ENCODE peak calls at places on chromosomes 6 and 20, in five cellular contexts. R is dorsolateral prefrontal cortex; V is aorta; C is cardiac muscle cell; P is CD8-positive, alpha-beta memory T cell. Y is an unnamed sample.

GRCh38 chr6:160054913-160055312 is 66.7 kb upstream of the SLC22A1 start:
- DNase-seq in R (no peak), V (no peak), C (no peak), P (no peak), Y (no peak)

GRCh38 chr20:34570859-34571306 is 12.4 kb downstream of the MAP1LC3A start:
- DNase-seq in R (no peak), V (no peak), C (peak; percentile 37), P (no peak), Y (no peak)

GRCh38 chr20:42338274-42339172 is 720.3 kb upstream of the CHD6 start:
- DNase-seq in R (no peak), V (no peak), C (no peak), P (no peak), Y (no peak)

GRCh38 chr20:61442075-61442670 is 190.1 kb downstream of the CDH4 start:
- DNase-seq in R (no peak), V (no peak), C (no peak), P (no peak), Y (no peak)

GRCh38 chr20:60271597-60271996 is 313.4 kb downstream of the CDH26 start:
- DNase-seq in R (no peak), V (no peak), C (peak; percentile 10), P (no peak), Y (no peak)

GRCh38 chr20:3189561-3190131 is 14.8 kb downstream of the DDRGK1 start:
- DNase-seq in R (no peak), V (peak; percentile 14), C (no peak), P (peak; percentile 12), Y (no peak)

GRCh38 chr6:110629153-110629552 is 152.7 kb upstream of the SLC22A16 start:
- DNase-seq in R (no peak), V (no peak), C (no peak), P (no peak), Y (no peak)

GRCh38 chr20:2093200-2093781 is 8.3 kb upstream of the STK35 start:
- DNase-seq in R (no peak), V (no peak), C (peak; percentile 53), P (no peak), Y (no peak)

GRCh38 chr6:71031912-71032311 is 75.1 kb upstream of the B3GAT2 start:
- DNase-seq in R (no peak), V (no peak), C (no peak), P (no peak), Y (no peak)

GRCh38 chr6:1554241-1554880 is 55.4 kb upstream of the FOXC1 start:
- DNase-seq in R (no peak), V (no peak), C (no peak), P (no peak), Y (no peak)

GRCh38 chr6:3306848-3307247 is 48.1 kb downstream of the PSMG4 start:
- DNase-seq in R (no peak), V (peak; percentile 40), C (no peak), P (no peak), Y (no peak)

GRCh38 chr6:134299236-134299635 is 18.7 kb downstream of the SGK1 start:
- DNase-seq in R (no peak), V (no peak), C (no peak), P (no peak), Y (no peak)

GRCh38 chr20:44659931-44660330 is 8.4 kb upstream of the ADA start:
- DNase-seq in R (no peak), V (no peak), C (no peak), P (no peak), Y (no peak)

GRCh38 chr6:143877584-143878271 is 13.5 kb downstream of the ZC2HC1B start:
- DNase-seq in R (no peak), V (no peak), C (no peak), P (no peak), Y (no peak)

GRCh38 chr20:15627501-15627903 is 945.7 kb downstream of the KIF16B start:
- DNase-seq in R (no peak), V (no peak), C (no peak), P (no peak), Y (no peak)

GRCh38 chr20:50655325-50655880 is 35.9 kb downstream of the RIPOR3 start:
- DNase-seq in R (no peak), V (no peak), C (no peak), P (no peak), Y (no peak)

GRCh38 chr20:44023515-44024371 is 109.1 kb downstream of the TOX2 start:
- DNase-seq in R (no peak), V (no peak), C (no peak), P (no peak), Y (no peak)

GRCh38 chr6:121309768-121310473 is 24.4 kb downstream of the TBC1D32 start:
- DNase-seq in R (no peak), V (no peak), C (no peak), P (no peak), Y (no peak)

GRCh38 chr20:3011752-3012151 is 31.7 kb upstream of the GNRH2 start:
- DNase-seq in R (no peak), V (no peak), C (no peak), P (no peak), Y (no peak)

GRCh38 chr6:126537437-126537836 is 197.5 kb downstream of the CENPW start:
- DNase-seq in R (no peak), V (no peak), C (no peak), P (no peak), Y (no peak)

GRCh38 chr6:125116710-125117109 is 36.9 kb upstream of the TPD52L1 start:
- DNase-seq in R (no peak), V (no peak), C (no peak), P (no peak), Y (no peak)

GRCh38 chr6:3618300-3619041 is 133.0 kb downstream of the PXDC1 start:
- DNase-seq in R (no peak), V (no peak), C (no peak), P (no peak), Y (no peak)

GRCh38 chr6:143498428-143498827 is 13.1 kb downstream of the FUCA2 start:
- DNase-seq in R (no peak), V (no peak), C (no peak), P (no peak), Y (no peak)

GRCh38 chr6:163820171-163820570 is 405.7 kb downstream of the QKI start:
- DNase-seq in R (no peak), V (no peak), C (no peak), P (no peak), Y (no peak)

GRCh38 chr20:61830241-61830930 is 235.3 kb downstream of the TAF4 start:
- DNase-seq in R (no peak), V (no peak), C (no peak), P (no peak), Y (no peak)

GRCh38 chr6:40937491-40937890 is 101.5 kb downstream of the UNC5CL start:
- DNase-seq in R (no peak), V (no peak), C (no peak), P (no peak), Y (no peak)

GRCh38 chr6:137728386-137729349 is 138.4 kb upstream of the TNFAIP3 start:
- DNase-seq in R (no peak), V (no peak), C (no peak), P (no peak), Y (no peak)

GRCh38 chr6:37029249-37029959 is 23.9 kb downstream of the FGD2 start:
- DNase-seq in R (peak; percentile 72), V (peak; percentile 83), C (peak; percentile 75), P (peak; percentile 62), Y (no peak)

GRCh38 chr20:57990396-57990987 is 238.0 kb downstream of the ANKRD60 start:
- DNase-seq in R (no peak), V (peak; percentile 61), C (no peak), P (no peak), Y (no peak)

DNA sequence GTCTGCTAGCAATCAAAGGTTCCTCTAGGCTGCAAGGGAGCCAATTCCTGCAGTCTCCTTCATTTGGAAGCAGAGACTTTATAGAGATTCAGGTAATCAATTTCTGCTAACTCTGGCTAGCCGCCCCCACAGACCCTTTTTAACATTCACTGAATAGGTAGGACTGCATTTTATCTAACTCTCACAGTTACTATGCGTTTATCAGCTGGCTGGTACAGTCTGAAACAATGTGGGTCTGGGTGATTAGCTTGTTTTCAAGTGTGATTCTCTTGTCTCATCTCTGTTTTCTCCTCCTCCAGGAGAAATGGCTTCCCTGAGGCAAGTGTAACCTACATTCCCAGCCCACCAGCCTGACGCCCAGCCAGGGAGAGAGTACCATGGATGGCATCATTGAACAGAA is 73.3 kb downstream of the SYNDIG1 start:
- DNase-seq in R (no peak), V (no peak), C (no peak), P (no peak), Y (no peak)
- H3K4me3 ChIP-seq in R (no peak overlapping the region), V (no peak overlapping the region), C (no peak overlapping the region), P (no peak overlapping the region), Y (no peak overlapping the region)

DNA sequence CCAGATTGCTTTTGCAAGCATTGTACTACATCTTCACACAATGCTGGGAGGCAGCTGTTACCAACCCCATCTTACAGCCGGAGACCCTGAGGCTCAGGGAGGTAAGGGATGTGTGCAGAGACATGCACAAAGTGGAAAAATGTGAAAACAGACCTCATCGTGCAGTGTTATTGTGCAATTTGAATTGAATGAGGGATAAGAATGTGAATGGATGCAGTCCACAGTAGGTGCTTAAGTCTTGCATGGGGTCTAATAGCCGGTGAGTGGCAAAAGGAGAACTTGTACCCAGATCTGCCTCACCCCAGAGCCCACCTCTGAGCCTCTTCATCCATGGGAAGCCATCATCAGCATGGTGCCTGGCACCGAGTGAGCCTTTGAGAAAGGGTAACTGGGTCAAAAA is 42.1 kb downstream of the SLC52A3 start:
- DNase-seq in R (no peak), V (no peak), C (no peak), P (no peak), Y (no peak)
- H3K27me3 ChIP-seq in R (peaks cover 45% of the 10 kb centered on the region), V (no peaks in the 10 kb centered on the region), C (peaks cover 26% of the 10 kb centered on the region), P (peaks cover 5% of the 10 kb centered on the region), Y (peaks cover 7% of the 10 kb centered on the region)

GRCh38 chr6:149429427-149430360 is 29.6 kb downstream of the SUMO4 start:
- DNase-seq in R (no peak), V (no peak), C (no peak), P (no peak), Y (no peak)
- H3K4me3 ChIP-seq in R (no peak overlapping the region), V (no peak overlapping the region), C (no peak overlapping the region), P (no peak overlapping the region), Y (no peak overlapping the region)

GRCh38 chr6:150140236-150140969 is 2.4 kb upstream of the PPP1R14C start:
- DNase-seq in R (no peak), V (no peak), C (no peak), P (no peak), Y (no peak)

GRCh38 chr6:150144294-150144868 is 1.5 kb downstream of the PPP1R14C start:
- DNase-seq in R (no peak), V (no peak), C (no peak), P (no peak), Y (no peak)

GRCh38 chr6:150142657-150143501 is at the start of gene PPP1R14C:
- DNase-seq in R (peak; percentile 79), V (peak; percentile 79), C (peak; percentile 85), P (no peak), Y (peak; percentile 29)

GRCh38 chr6:150143521-150144293 is 863 bp downstream of the PPP1R14C start:
- DNase-seq in R (peak; percentile 53), V (peak; percentile 73), C (peak; percentile 44), P (no peak), Y (no peak)

DNA sequence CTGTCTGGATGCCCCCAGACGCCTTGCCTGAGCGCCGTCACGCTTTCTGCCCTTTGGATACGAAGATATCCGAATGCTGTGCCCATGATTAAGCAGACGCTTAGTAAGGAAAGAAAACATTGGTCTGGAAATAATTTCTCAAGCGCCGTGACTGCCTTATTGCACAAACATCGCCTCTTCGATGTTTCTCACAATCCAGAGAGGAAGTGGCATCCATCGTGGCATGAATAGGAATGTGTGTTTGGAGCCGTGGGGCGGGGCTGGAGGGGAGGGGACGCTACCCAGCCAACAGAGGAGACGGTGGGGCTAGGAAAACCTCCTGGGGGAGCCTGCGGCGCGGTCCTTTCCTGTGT is 564 bp upstream of the PPP1R14C start:
- DNase-seq in R (peak; percentile 73), V (no peak), C (peak; percentile 20), P (no peak), Y (no peak)
- H3K27me3 ChIP-seq in R (peaks cover 49% of the 10 kb centered on the region), V (no peaks in the 10 kb centered on the region), C (peaks cover 51% of the 10 kb centered on the region), P (peaks cover 22% of the 10 kb centered on the region), Y (peaks cover 4% of the 10 kb centered on the region)

Y was measured in GM06990.